ENCODE peak calls at places on chromosomes 16 and 17, in nine cellular contexts. One of them, this sample, is unnamed.

GRCh38 chr17:3809135-3809534 is 8.1 kb upstream of the ITGAE start:
- DNase-seq in esophagus squamous epithelium: no peak
- DNase-seq in tibial artery: no peak
- DNase-seq in A549: no peak
- DNase-seq in ovary: no peak
- DNase-seq in kidney epithelial cell: no peak
- DNase-seq in ascending aorta: no peak
- DNase-seq in upper lobe of left lung: no peak
- DNase-seq in cardiac fibroblast: no peak
- DNase-seq in this sample: no peak

GRCh38 chr16:21088646-21089538 is 61.8 kb downstream of the DNAH3 start:
- DNase-seq in tibial artery: no peak
- DNase-seq in A549: no peak
- DNase-seq in ascending aorta: no peak
- DNase-seq in cardiac fibroblast: peak
- DNase-seq in esophagus squamous epithelium: no peak
- DNase-seq in kidney epithelial cell: no peak
- DNase-seq in ovary: no peak
- DNase-seq in upper lobe of left lung: no peak
- DNase-seq in this sample: no peak

GRCh38 chr16:20774703-20775362 is 11.0 kb downstream of the ACSM3 start:
- DNase-seq in kidney epithelial cell: no peak
- DNase-seq in ovary: peak
- DNase-seq in ascending aorta: no peak
- DNase-seq in esophagus squamous epithelium: no peak
- DNase-seq in upper lobe of left lung: peak
- DNase-seq in tibial artery: no peak
- DNase-seq in cardiac fibroblast: peak
- DNase-seq in A549: peak
- DNase-seq in this sample: peak

GRCh38 chr16:1990336-1991134 is 765 bp downstream of the SYNGR3 start:
- DNase-seq in cardiac fibroblast: no peak
- DNase-seq in upper lobe of left lung: peak
- DNase-seq in esophagus squamous epithelium: no peak
- DNase-seq in kidney epithelial cell: no peak
- DNase-seq in ovary: no peak
- DNase-seq in tibial artery: no peak
- DNase-seq in ascending aorta: no peak
- DNase-seq in A549: no peak
- DNase-seq in this sample: no peak

GRCh38 chr16:51152691-51153261 is 1.7 kb upstream of the SALL1 start:
- DNase-seq in esophagus squamous epithelium: no peak
- DNase-seq in ovary: no peak
- DNase-seq in ascending aorta: no peak
- DNase-seq in A549: no peak
- DNase-seq in kidney epithelial cell: no peak
- DNase-seq in cardiac fibroblast: peak
- DNase-seq in tibial artery: no peak
- DNase-seq in upper lobe of left lung: no peak
- DNase-seq in this sample: no peak

GRCh38 chr17:58303981-58304734 is 23.4 kb upstream of the MPO start:
- DNase-seq in esophagus squamous epithelium: no peak
- DNase-seq in A549: peak
- DNase-seq in cardiac fibroblast: peak
- DNase-seq in ovary: no peak
- DNase-seq in tibial artery: no peak
- DNase-seq in ascending aorta: peak
- DNase-seq in kidney epithelial cell: no peak
- DNase-seq in upper lobe of left lung: peak
- DNase-seq in this sample: no peak

GRCh38 chr16:67537636-67538591 is 9.3 kb downstream of the RIPOR1 start:
- DNase-seq in upper lobe of left lung: peak
- DNase-seq in tibial artery: no peak
- DNase-seq in esophagus squamous epithelium: no peak
- DNase-seq in A549: no peak
- DNase-seq in ovary: peak
- DNase-seq in cardiac fibroblast: no peak
- DNase-seq in ascending aorta: no peak
- DNase-seq in kidney epithelial cell: no peak
- DNase-seq in this sample: no peak

GRCh38 chr17:56548661-56549060 is 44.8 kb upstream of the NOG start:
- DNase-seq in upper lobe of left lung: no peak
- DNase-seq in cardiac fibroblast: no peak
- DNase-seq in kidney epithelial cell: no peak
- DNase-seq in ascending aorta: no peak
- DNase-seq in tibial artery: no peak
- DNase-seq in ovary: no peak
- DNase-seq in A549: no peak
- DNase-seq in esophagus squamous epithelium: no peak
- DNase-seq in this sample: no peak

GRCh38 chr17:79529661-79530081 is 81.2 kb downstream of the RBFOX3 start:
- DNase-seq in kidney epithelial cell: no peak
- DNase-seq in ascending aorta: no peak
- DNase-seq in A549: no peak
- DNase-seq in tibial artery: no peak
- DNase-seq in esophagus squamous epithelium: no peak
- DNase-seq in upper lobe of left lung: no peak
- DNase-seq in cardiac fibroblast: no peak
- DNase-seq in ovary: no peak
- DNase-seq in this sample: no peak

GRCh38 chr16:57701759-57702371 is 7.3 kb downstream of the DRC7 start:
- DNase-seq in ovary: no peak
- DNase-seq in upper lobe of left lung: no peak
- DNase-seq in ascending aorta: peak
- DNase-seq in tibial artery: no peak
- DNase-seq in kidney epithelial cell: no peak
- DNase-seq in esophagus squamous epithelium: no peak
- DNase-seq in A549: no peak
- DNase-seq in cardiac fibroblast: no peak
- DNase-seq in this sample: no peak

GRCh38 chr17:77778636-77779524 is 179.6 kb upstream of the TNRC6C start:
- DNase-seq in kidney epithelial cell: no peak
- DNase-seq in esophagus squamous epithelium: no peak
- DNase-seq in ascending aorta: peak
- DNase-seq in cardiac fibroblast: no peak
- DNase-seq in ovary: peak
- DNase-seq in upper lobe of left lung: peak
- DNase-seq in A549: no peak
- DNase-seq in tibial artery: peak
- DNase-seq in this sample: no peak

GRCh38 chr17:28916302-28916934 is 13.5 kb upstream of the DHRS13 start:
- DNase-seq in upper lobe of left lung: peak
- DNase-seq in kidney epithelial cell: no peak
- DNase-seq in tibial artery: no peak
- DNase-seq in A549: peak
- DNase-seq in cardiac fibroblast: peak
- DNase-seq in ascending aorta: no peak
- DNase-seq in ovary: no peak
- DNase-seq in esophagus squamous epithelium: no peak
- DNase-seq in this sample: no peak

GRCh38 chr16:58730724-58731370 is 3.3 kb downstream of the GOT2 start:
- DNase-seq in upper lobe of left lung: no peak
- DNase-seq in kidney epithelial cell: no peak
- DNase-seq in A549: no peak
- DNase-seq in tibial artery: no peak
- DNase-seq in ascending aorta: no peak
- DNase-seq in ovary: no peak
- DNase-seq in cardiac fibroblast: no peak
- DNase-seq in esophagus squamous epithelium: no peak
- DNase-seq in this sample: no peak

GRCh38 chr17:17950806-17951205 is 21.4 kb downstream of the TOM1L2 start:
- DNase-seq in ascending aorta: no peak
- DNase-seq in A549: peak
- DNase-seq in upper lobe of left lung: no peak
- DNase-seq in tibial artery: no peak
- DNase-seq in esophagus squamous epithelium: no peak
- DNase-seq in ovary: no peak
- DNase-seq in cardiac fibroblast: no peak
- DNase-seq in kidney epithelial cell: no peak
- DNase-seq in this sample: no peak
- TF ChIP-seq CTCF in ascending aorta: no peak
- TF ChIP-seq CTCF in A549: no peak
- TF ChIP-seq CTCF in upper lobe of left lung: no peak
- TF ChIP-seq CTCF in tibial artery: no peak
- TF ChIP-seq CTCF in esophagus squamous epithelium: no peak
- TF ChIP-seq CTCF in ovary: no peak
- TF ChIP-seq CTCF in cardiac fibroblast: peak
- TF ChIP-seq CTCF in kidney epithelial cell: peak
- TF ChIP-seq CTCF in this sample: peak

GRCh38 chr17:2723997-2724782 is 12.6 kb upstream of the CLUH start:
- DNase-seq in cardiac fibroblast: no peak
- DNase-seq in A549: no peak
- DNase-seq in ovary: peak
- DNase-seq in tibial artery: no peak
- DNase-seq in esophagus squamous epithelium: no peak
- DNase-seq in upper lobe of left lung: no peak
- DNase-seq in ascending aorta: no peak
- DNase-seq in kidney epithelial cell: no peak
- DNase-seq in this sample: no peak
- H3K4me3 ChIP-seq in cardiac fibroblast: no peak
- H3K4me3 ChIP-seq in A549: peak
- H3K4me3 ChIP-seq in ovary: peak
- H3K4me3 ChIP-seq in tibial artery: peak
- H3K4me3 ChIP-seq in esophagus squamous epithelium: peak
- H3K4me3 ChIP-seq in upper lobe of left lung: peak
- H3K4me3 ChIP-seq in ascending aorta: peak
- H3K4me3 ChIP-seq in kidney epithelial cell: no peak
- H3K4me3 ChIP-seq in this sample: no peak

GRCh38 chr17:73585583-73585982 is 58.7 kb downstream of the SDK2 start:
- DNase-seq in esophagus squamous epithelium: no peak
- DNase-seq in cardiac fibroblast: no peak
- DNase-seq in ovary: no peak
- DNase-seq in tibial artery: no peak
- DNase-seq in kidney epithelial cell: no peak
- DNase-seq in A549: no peak
- DNase-seq in upper lobe of left lung: no peak
- DNase-seq in ascending aorta: no peak
- DNase-seq in this sample: no peak
- TF ChIP-seq CTCF in esophagus squamous epithelium: no peak
- TF ChIP-seq CTCF in cardiac fibroblast: no peak
- TF ChIP-seq CTCF in ovary: no peak
- TF ChIP-seq CTCF in tibial artery: no peak
- TF ChIP-seq CTCF in kidney epithelial cell: no peak
- TF ChIP-seq CTCF in A549: no peak
- TF ChIP-seq CTCF in upper lobe of left lung: no peak
- TF ChIP-seq CTCF in ascending aorta: no peak
- TF ChIP-seq CTCF in this sample: no peak

DNA sequence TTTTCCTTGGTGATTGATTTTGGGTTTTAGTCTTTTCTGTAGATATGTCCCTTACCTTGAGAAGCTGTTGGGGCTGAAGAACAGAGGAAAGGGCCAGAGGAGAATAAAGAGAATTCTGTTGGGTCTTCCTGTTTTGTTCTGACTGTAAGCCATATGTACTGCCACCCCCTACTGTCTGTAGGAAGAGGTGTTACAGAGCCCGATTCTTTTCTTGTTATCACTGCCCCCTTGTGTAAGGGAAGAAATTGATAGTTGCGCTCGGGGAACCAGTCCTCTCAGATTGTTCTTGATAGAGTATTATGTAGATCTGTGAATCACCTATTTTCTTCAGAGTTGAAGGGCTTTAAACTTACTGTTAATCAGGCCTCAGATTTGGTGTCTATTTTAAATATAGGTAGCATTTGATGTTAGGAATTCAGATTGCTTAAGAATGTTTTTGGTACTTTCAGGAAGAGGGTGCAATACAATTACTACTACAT is 2.4 kb downstream of the TANC2 start:
- DNase-seq in ascending aorta: peak
- DNase-seq in A549: peak
- DNase-seq in tibial artery: no peak
- DNase-seq in ovary: no peak
- DNase-seq in kidney epithelial cell: peak
- DNase-seq in cardiac fibroblast: peak
- DNase-seq in upper lobe of left lung: peak
- DNase-seq in esophagus squamous epithelium: no peak
- DNase-seq in this sample: peak
- H3K4me3 ChIP-seq in ascending aorta: no peak
- H3K4me3 ChIP-seq in A549: peak
- H3K4me3 ChIP-seq in tibial artery: no peak
- H3K4me3 ChIP-seq in ovary: no peak
- H3K4me3 ChIP-seq in kidney epithelial cell: peak
- H3K4me3 ChIP-seq in cardiac fibroblast: peak
- H3K4me3 ChIP-seq in upper lobe of left lung: no peak
- H3K4me3 ChIP-seq in esophagus squamous epithelium: no peak
- H3K4me3 ChIP-seq in this sample: peak

DNA sequence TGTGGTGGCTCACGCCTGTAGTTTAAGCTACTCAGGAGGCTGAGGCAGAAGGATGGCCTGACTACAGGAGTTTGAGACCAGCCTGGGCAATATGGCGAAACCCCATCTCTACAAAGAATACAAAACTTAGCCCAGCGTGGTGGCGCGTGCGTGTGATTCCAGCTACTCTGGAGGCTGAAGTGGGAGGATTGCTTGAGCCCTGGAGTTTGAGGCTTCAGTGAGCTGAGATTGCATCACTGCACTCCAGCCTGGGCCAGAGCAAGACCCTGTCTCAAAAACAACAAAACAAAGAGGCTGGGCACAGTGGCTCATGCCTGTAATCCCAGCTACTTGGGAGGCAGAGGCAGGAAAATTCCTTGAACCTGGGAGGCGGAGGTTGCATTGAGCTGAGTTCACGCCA is 7.0 kb upstream of the CSNK1D start:
- DNase-seq in ascending aorta: no peak
- DNase-seq in A549: no peak
- DNase-seq in cardiac fibroblast: no peak
- DNase-seq in upper lobe of left lung: no peak
- DNase-seq in tibial artery: no peak
- DNase-seq in ovary: no peak
- DNase-seq in kidney epithelial cell: no peak
- DNase-seq in esophagus squamous epithelium: no peak
- DNase-seq in this sample: no peak
- TF ChIP-seq CTCF in ascending aorta: no peak
- TF ChIP-seq CTCF in A549: no peak
- TF ChIP-seq CTCF in cardiac fibroblast: no peak
- TF ChIP-seq CTCF in upper lobe of left lung: no peak
- TF ChIP-seq CTCF in tibial artery: no peak
- TF ChIP-seq CTCF in ovary: no peak
- TF ChIP-seq CTCF in kidney epithelial cell: no peak
- TF ChIP-seq CTCF in esophagus squamous epithelium: no peak
- TF ChIP-seq CTCF in this sample: no peak